ENCODE peak calls at places on chromosomes 3 and 15, in five cellular contexts. One of them, this sample, is unnamed.

GRCh38 chr3:10600159-10601125 is 95.1 kb upstream of the ATP2B2 start:
- DNase-seq in transverse colon: no peak
- DNase-seq in breast epithelium: no peak
- DNase-seq in spleen: peak; percentile 54
- DNase-seq in IMR-90: no peak
- DNase-seq in this sample: no peak

GRCh38 chr3:9704343-9705322 is 1.0 kb downstream of the CPNE9 start:
- DNase-seq in transverse colon: peak; percentile 26
- DNase-seq in breast epithelium: no peak
- DNase-seq in spleen: peak; percentile 71
- DNase-seq in IMR-90: peak; percentile 15
- DNase-seq in this sample: no peak

GRCh38 chr15:31344824-31345605 is 18.4 kb downstream of the KLF13 start:
- DNase-seq in transverse colon: peak; percentile 89
- DNase-seq in breast epithelium: no peak
- DNase-seq in spleen: peak; percentile 86
- DNase-seq in IMR-90: no peak
- DNase-seq in this sample: no peak

GRCh38 chr3:115800489-115801080 is 177.3 kb downstream of the GAP43 start:
- DNase-seq in transverse colon: no peak
- DNase-seq in breast epithelium: no peak
- DNase-seq in spleen: no peak
- DNase-seq in IMR-90: peak; percentile 86
- DNase-seq in this sample: no peak

GRCh38 chr15:54604963-54605362 is 591.8 kb downstream of the RSL24D1 start:
- DNase-seq in transverse colon: no peak
- DNase-seq in breast epithelium: no peak
- DNase-seq in spleen: no peak
- DNase-seq in IMR-90: no peak
- DNase-seq in this sample: no peak

GRCh38 chr3:113151475-113152031 is 59.8 kb upstream of the BOC start:
- DNase-seq in transverse colon: no peak
- DNase-seq in breast epithelium: no peak
- DNase-seq in spleen: no peak
- DNase-seq in IMR-90: no peak
- DNase-seq in this sample: no peak

GRCh38 chr3:9732753-9733115 is 1.2 kb downstream of the BRPF1 start:
- DNase-seq in transverse colon: no peak
- DNase-seq in breast epithelium: no peak
- DNase-seq in spleen: no peak
- DNase-seq in IMR-90: peak; percentile 10
- DNase-seq in this sample: no peak

GRCh38 chr15:51286816-51287215 is 51.6 kb downstream of the CYP19A1 start:
- DNase-seq in transverse colon: no peak
- DNase-seq in breast epithelium: no peak
- DNase-seq in spleen: no peak
- DNase-seq in IMR-90: no peak
- DNase-seq in this sample: no peak

GRCh38 chr3:119636194-119636593 is 24.2 kb downstream of the POPDC2 start:
- DNase-seq in transverse colon: no peak
- DNase-seq in breast epithelium: no peak
- DNase-seq in spleen: no peak
- DNase-seq in IMR-90: peak; percentile 13
- DNase-seq in this sample: no peak

GRCh38 chr3:5299146-5299545 is 111.6 kb downstream of the EDEM1 start:
- DNase-seq in transverse colon: no peak
- DNase-seq in breast epithelium: no peak
- DNase-seq in spleen: no peak
- DNase-seq in IMR-90: no peak
- DNase-seq in this sample: no peak

GRCh38 chr15:37031198-37031597 is 69.2 kb downstream of the MEIS2 start:
- DNase-seq in transverse colon: no peak
- DNase-seq in breast epithelium: no peak
- DNase-seq in spleen: no peak
- DNase-seq in IMR-90: peak; percentile 94
- DNase-seq in this sample: no peak

GRCh38 chr15:48427960-48428547 is 96.8 kb downstream of the DUT start:
- DNase-seq in transverse colon: no peak
- DNase-seq in breast epithelium: no peak
- DNase-seq in spleen: no peak
- DNase-seq in IMR-90: peak; percentile 81
- DNase-seq in this sample: no peak

GRCh38 chr3:71725279-71725991 is at the start of gene EIF4E3:
- DNase-seq in transverse colon: peak; percentile 42
- DNase-seq in breast epithelium: no peak
- DNase-seq in spleen: peak; percentile 91
- DNase-seq in IMR-90: peak; percentile 4
- DNase-seq in this sample: no peak

GRCh38 chr3:88150371-88150770 is 612 bp downstream of the C3orf38 start:
- DNase-seq in transverse colon: no peak
- DNase-seq in breast epithelium: no peak
- DNase-seq in spleen: no peak
- DNase-seq in IMR-90: no peak
- DNase-seq in this sample: no peak

GRCh38 chr15:70636540-70637165 is 126.7 kb downstream of the UACA start:
- DNase-seq in transverse colon: no peak
- DNase-seq in breast epithelium: no peak
- DNase-seq in spleen: no peak
- DNase-seq in IMR-90: no peak
- DNase-seq in this sample: no peak

GRCh38 chr3:196287405-196288140 is at the start of gene PCYT1A:
- DNase-seq in transverse colon: peak; percentile 92
- DNase-seq in breast epithelium: peak; percentile 85
- DNase-seq in spleen: peak; percentile 97
- DNase-seq in IMR-90: peak; percentile 95
- DNase-seq in this sample: peak; percentile 97
- TF ChIP-seq POLR2A in transverse colon: peak; percentile 90
- TF ChIP-seq POLR2A in breast epithelium: peak; percentile 16
- TF ChIP-seq POLR2A in spleen: peak; percentile 62
- TF ChIP-seq POLR2A in IMR-90: peak; percentile 81
- TF ChIP-seq POLR2A in this sample: no peak

GRCh38 chr3:128783774-128784173 is 57.8 kb downstream of the RAB7A start:
- DNase-seq in transverse colon: no peak
- DNase-seq in breast epithelium: no peak
- DNase-seq in spleen: no peak
- DNase-seq in IMR-90: no peak
- DNase-seq in this sample: no peak
- TF ChIP-seq CTCF in transverse colon: no peak
- TF ChIP-seq CTCF in breast epithelium: no peak
- TF ChIP-seq CTCF in spleen: no peak
- TF ChIP-seq CTCF in IMR-90: no peak
- TF ChIP-seq CTCF in this sample: no peak

GRCh38 chr15:75203908-75204263 is 2.2 kb downstream of the C15orf39 start:
- DNase-seq in transverse colon: no peak
- DNase-seq in breast epithelium: no peak
- DNase-seq in spleen: no peak
- DNase-seq in IMR-90: no peak
- DNase-seq in this sample: no peak
- H3K4me3 ChIP-seq in transverse colon: no peak overlapping the region
- H3K4me3 ChIP-seq in breast epithelium: peak overlapping the region; percentile 92
- H3K4me3 ChIP-seq in spleen: peak overlapping the region; percentile 98
- H3K4me3 ChIP-seq in IMR-90: no peak overlapping the region
- H3K4me3 ChIP-seq in this sample: no peak overlapping the region

GRCh38 chr3:52770581-52771333 is at the start of gene NEK4:
- DNase-seq in transverse colon: peak; percentile 95
- DNase-seq in breast epithelium: peak; percentile 89
- DNase-seq in spleen: peak; percentile 98
- DNase-seq in IMR-90: peak; percentile 85
- DNase-seq in this sample: peak; percentile 98
- TF ChIP-seq POLR2A in transverse colon: peak; percentile 81
- TF ChIP-seq POLR2A in breast epithelium: no peak
- TF ChIP-seq POLR2A in spleen: peak; percentile 69
- TF ChIP-seq POLR2A in IMR-90: peak; percentile 70
- TF ChIP-seq POLR2A in this sample: no peak

DNA sequence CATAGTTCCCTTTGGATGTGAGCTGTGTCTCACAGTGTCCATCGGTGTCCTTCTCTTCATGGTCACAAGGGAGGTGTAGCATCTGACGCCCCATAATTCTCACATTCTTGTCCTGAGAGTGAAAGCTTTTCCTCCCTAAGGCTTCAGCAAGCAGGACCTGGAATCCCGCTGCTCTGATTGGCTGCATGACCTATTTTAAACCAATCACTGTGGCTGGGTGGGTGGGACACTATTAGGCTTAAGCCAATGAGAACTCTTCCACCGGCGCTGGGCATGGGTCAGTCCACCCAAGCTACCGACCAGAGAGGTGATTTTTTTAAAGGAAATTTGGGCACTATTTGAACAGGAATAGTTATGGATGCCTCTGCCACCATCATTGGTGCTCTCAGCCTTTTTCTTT is 385.9 kb downstream of the MFSD1 start:
- DNase-seq in transverse colon: no peak
- DNase-seq in breast epithelium: no peak
- DNase-seq in spleen: no peak
- DNase-seq in IMR-90: no peak
- DNase-seq in this sample: no peak
- TF ChIP-seq CTCF in transverse colon: no peak
- TF ChIP-seq CTCF in breast epithelium: no peak
- TF ChIP-seq CTCF in spleen: no peak
- TF ChIP-seq CTCF in IMR-90: no peak
- TF ChIP-seq CTCF in this sample: no peak

GRCh38 chr3:37544105-37544504 is 317.6 kb upstream of the CTDSPL start:
- DNase-seq in transverse colon: no peak
- DNase-seq in breast epithelium: no peak
- DNase-seq in spleen: no peak
- DNase-seq in IMR-90: no peak
- DNase-seq in this sample: no peak
- H3K4me3 ChIP-seq in transverse colon: no peak overlapping the region
- H3K4me3 ChIP-seq in breast epithelium: no peak overlapping the region
- H3K4me3 ChIP-seq in spleen: no peak overlapping the region
- H3K4me3 ChIP-seq in IMR-90: no peak overlapping the region
- H3K4me3 ChIP-seq in this sample: no peak overlapping the region